ENCODE peak calls at places on chromosomes 6 and 20, in ten cellular contexts. X is ureter; M is NCI-H345; S is activated naive CD8-positive, alpha-beta T cell treated with anti-CD3 and anti-CD28 coated beads, Interleukin-2, amount 10 ng/mL, durations not matched to agents 7 days and 5 days; Z is CD8-positive, alpha-beta T cell; V is NCI-H2081; Y is CD4-positive, CD25-positive, alpha-beta regulatory T cell; T is T-helper 2 cell; D is HFF-Myc; A is GM04504. C is an unnamed sample.

GRCh38 chr6:22102671-22103070 is 194.2 kb downstream of the PRL start:
- DNase-seq in X (no peak), T (no peak), M (no peak), S (no peak), Y (no peak), Z (no peak), D (no peak), A (no peak), V (no peak), C (no peak)

GRCh38 chr20:4729265-4729664 is 7.6 kb downstream of the PRND start:
- DNase-seq in Y (no peak), A (no peak), T (no peak), V (no peak), X (no peak), D (no peak), Z (no peak), S (no peak), M (no peak), C (no peak)

GRCh38 chr6:162140453-162140852 is 587.1 kb downstream of the PRKN start:
- DNase-seq in S (no peak), T (no peak), V (no peak), Y (no peak), X (no peak), D (no peak), Z (no peak), M (no peak), A (no peak), C (no peak)

GRCh38 chr6:81762132-81762531 is 9.7 kb upstream of the TENT5A start:
- DNase-seq in Z (no peak), M (no peak), X (no peak), D (no peak), T (no peak), S (no peak), A (no peak), Y (no peak), V (no peak), C (no peak)

GRCh38 chr6:10720229-10720959 is 2.5 kb upstream of the TMEM14C start:
- DNase-seq in T (peak), S (peak), A (no peak), D (no peak), X (peak), M (no peak), V (peak), Y (peak), Z (peak), C (no peak)

GRCh38 chr6:32045811-32046449 is 7.7 kb downstream of the CYP21A2 start:
- DNase-seq in Z (no peak), S (no peak), T (no peak), A (no peak), D (no peak), M (no peak), V (no peak), X (no peak), Y (no peak), C (no peak)

GRCh38 chr6:143727035-143727434 is 49.3 kb downstream of the PHACTR2 start:
- DNase-seq in Z (no peak), S (no peak), D (no peak), M (no peak), T (no peak), A (no peak), X (no peak), V (no peak), Y (no peak), C (no peak)

GRCh38 chr20:11261533-11262000 is 587.8 kb upstream of the JAG1 start:
- DNase-seq in Y (no peak), S (no peak), V (no peak), X (no peak), Z (no peak), A (peak), T (no peak), M (no peak), D (no peak), C (peak)

GRCh38 chr6:136719280-136720044 is 72.8 kb downstream of the MAP3K5 start:
- DNase-seq in Y (no peak), A (no peak), D (no peak), T (no peak), S (no peak), M (no peak), V (no peak), X (no peak), Z (no peak), C (no peak)

GRCh38 chr6:149782337-149782736 is 32.8 kb downstream of the PCMT1 start:
- DNase-seq in T (no peak), Y (no peak), X (no peak), M (no peak), A (no peak), D (no peak), S (no peak), Z (no peak), V (no peak), C (no peak)

GRCh38 chr20:63060057-63060991 is 53.6 kb upstream of the BHLHE23 start:
- DNase-seq in A (peak), M (no peak), X (no peak), Y (no peak), Z (no peak), T (no peak), S (peak), D (no peak), V (no peak), C (peak)

GRCh38 chr20:16048881-16049280 is 524.4 kb downstream of the KIF16B start:
- DNase-seq in V (no peak), D (no peak), Y (no peak), Z (no peak), S (no peak), M (no peak), X (no peak), A (no peak), T (no peak), C (no peak)

GRCh38 chr6:158488065-158488464 is 71.8 kb upstream of the TMEM181 start:
- DNase-seq in V (no peak), M (no peak), Y (no peak), S (no peak), Z (no peak), T (no peak), X (no peak), D (peak), A (peak), C (peak)

GRCh38 chr20:645318-646106 is 7.5 kb downstream of the SRXN1 start:
- DNase-seq in X (peak), M (peak), S (peak), Y (peak), Z (peak), T (peak), V (peak), D (no peak), A (no peak), C (peak)

GRCh38 chr6:142566628-142567396 is 265.0 kb downstream of the ADGRG6 start:
- DNase-seq in V (peak), M (peak), D (peak), A (peak), Y (peak), X (peak), T (peak), Z (peak), S (no peak), C (peak)

GRCh38 chr6:3987072-3987471 is 91.9 kb downstream of the FAM217A start:
- DNase-seq in M (no peak), Y (no peak), Z (no peak), D (peak), S (no peak), A (no peak), X (no peak), V (no peak), T (no peak), C (no peak)

GRCh38 chr6:37456126-37456525 is 23.1 kb downstream of the CMTR1 start:
- DNase-seq in X (no peak), S (no peak), V (no peak), T (no peak), D (no peak), A (peak), M (no peak), Z (no peak), Y (no peak), C (peak)

GRCh38 chr6:166307981-166308768 is at the start of gene PRR18:
- DNase-seq in S (no peak), X (no peak), M (peak), V (no peak), Y (no peak), D (no peak), Z (no peak), A (no peak), T (no peak), C (no peak)

GRCh38 chr6:17725083-17725482 is 18.4 kb upstream of the NUP153 start:
- DNase-seq in T (no peak), X (no peak), Y (no peak), M (peak), V (peak), S (no peak), A (no peak), Z (no peak), D (no peak), C (no peak)

GRCh38 chr6:41453232-41453631 is 92.9 kb upstream of the FOXP4 start:
- DNase-seq in A (no peak), D (no peak), T (no peak), Y (no peak), V (no peak), M (no peak), S (peak), X (no peak), Z (no peak), C (no peak)

GRCh38 chr20:13649548-13649947 is 10.8 kb upstream of the TASP1 start:
- DNase-seq in Z (no peak), Y (no peak), S (no peak), D (peak), M (no peak), T (no peak), A (peak), X (no peak), V (peak), C (no peak)

GRCh38 chr20:32623667-32624157 is 38.6 kb upstream of the NOL4L start:
- DNase-seq in X (no peak), Y (no peak), S (no peak), Z (no peak), V (peak), M (no peak), A (no peak), T (no peak), D (no peak), C (no peak)

GRCh38 chr20:23156170-23156841 is 70.2 kb upstream of the CD93 start:
- DNase-seq in A (peak), D (no peak), Y (no peak), M (no peak), X (peak), Z (no peak), T (no peak), V (no peak), S (no peak), C (peak)